ENCODE peak calls at places on chromosomes 4 and X, in ten cellular contexts. Z, L, A, J, H, W, P, C, K and D are unnamed samples.

GRCh38 chr4:173424899-173425805 is 26.2 kb upstream of the SCRG1 start:
- DNase-seq in Z (no peak), C (no peak), P (peak; percentile 80), W (no peak), L (no peak), J (peak; percentile 94), A (peak; percentile 73), K (no peak), H (peak; percentile 87), D (no peak)

GRCh38 chr4:176413171-176413570 is 93.4 kb downstream of the SPCS3 start:
- DNase-seq in Z (no peak), L (no peak), C (no peak), H (no peak), J (no peak), A (no peak), K (no peak), P (no peak), W (peak; percentile 48), D (no peak)

GRCh38 chr4:70564033-70564432 is 28.0 kb upstream of the AMBN start:
- DNase-seq in Z (no peak), A (no peak), L (no peak), W (no peak), H (no peak), J (no peak), C (no peak), K (no peak), P (no peak), D (no peak)

GRCh38 chr4:70640192-70640591 is 11.6 kb downstream of the ENAM start:
- DNase-seq in H (no peak), K (no peak), Z (no peak), W (no peak), C (no peak), P (no peak), A (no peak), J (no peak), L (no peak), D (no peak)

GRCh38 chr4:6393066-6393465 is 79.3 kb downstream of the PPP2R2C start:
- DNase-seq in W (no peak), J (no peak), C (no peak), L (no peak), P (no peak), A (no peak), Z (no peak), H (no peak), K (peak; percentile 14), D (no peak)

GRCh38 chrX:38754102-38754790 is 47.0 kb upstream of the MID1IP1 start:
- DNase-seq in H (peak; percentile 72), A (peak; percentile 73), Z (no peak), J (peak; percentile 66), K (no peak), P (no peak), L (peak; percentile 35), W (peak; percentile 13), C (peak; percentile 33), D (no peak)

GRCh38 chr4:114015444-114015899 is 36.0 kb upstream of the ARSJ start:
- DNase-seq in H (peak; percentile 100), A (peak; percentile 96), K (no peak), Z (no peak), L (peak; percentile 99), J (peak; percentile 99), W (no peak), C (no peak), P (no peak), D (no peak)

GRCh38 chr4:105277702-105278101 is 131.0 kb downstream of the TET2 start:
- DNase-seq in W (no peak), K (no peak), J (no peak), A (no peak), L (no peak), H (no peak), Z (no peak), P (no peak), C (no peak), D (no peak)

DNA sequence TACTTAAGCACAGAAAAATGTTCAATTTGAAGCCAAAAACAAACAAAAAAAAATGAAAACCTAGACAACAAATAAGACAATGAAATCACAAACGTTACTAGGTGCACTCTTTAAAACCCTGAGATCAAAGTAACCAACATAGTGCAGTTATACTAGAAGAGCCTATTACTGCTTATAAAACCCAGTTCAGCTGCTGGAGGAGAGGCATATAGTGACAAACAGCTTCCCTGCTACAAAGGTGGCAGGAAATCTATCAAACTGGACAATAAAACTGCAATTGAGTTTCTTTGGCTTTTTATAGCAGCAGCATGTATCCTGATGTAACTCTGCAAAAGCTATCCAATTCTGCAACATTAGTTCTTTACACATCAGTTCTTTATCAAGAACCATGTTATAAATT is 155.6 kb downstream of the LRBA start:
- DNase-seq in A (no peak), W (no peak), K (no peak), L (no peak), P (no peak), J (no peak), Z (no peak), C (no peak), H (no peak), D (no peak)
- TF ChIP-seq CTCF in A (no peak), W (no peak), K (no peak), L (no peak), P (no peak), J (no peak), Z (no peak), C (no peak), H (no peak), D (no peak)

DNA sequence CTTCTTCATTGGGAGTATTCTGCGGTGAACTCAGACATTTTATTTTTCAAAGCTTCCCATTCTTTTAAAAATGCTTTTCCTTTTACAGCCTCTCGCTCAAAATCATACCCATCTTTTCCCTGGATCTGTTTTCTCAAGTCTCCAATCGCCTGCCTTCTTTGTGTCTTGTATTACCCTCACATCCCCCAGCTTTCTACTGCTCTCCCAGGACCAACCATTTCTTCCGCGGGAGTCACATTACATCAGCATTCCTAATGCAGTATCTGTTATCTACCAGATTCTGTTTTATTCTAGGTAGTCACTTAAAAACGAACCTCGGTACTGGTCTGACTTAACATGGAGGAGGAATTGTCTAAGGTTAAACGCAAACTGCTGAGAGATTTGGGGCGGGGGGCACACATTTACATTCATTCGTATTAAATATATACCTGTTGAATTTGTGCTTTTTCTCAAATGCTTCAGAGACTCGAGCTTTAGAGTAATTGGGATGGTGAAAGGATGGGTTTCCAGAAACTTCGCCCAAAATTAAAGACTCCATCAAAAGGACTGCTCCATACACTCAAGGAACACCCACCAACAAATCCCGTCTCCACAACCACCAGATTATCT is 493 bp upstream of the UCHL1 start:
- DNase-seq in P (no peak), J (no peak), K (no peak), C (no peak), W (no peak), A (peak; percentile 76), Z (no peak), L (no peak), H (peak; percentile 36), D (no peak)
- TF ChIP-seq CTCF in P (no peak), J (no peak), K (no peak), C (no peak), W (no peak), A (no peak), Z (no peak), L (no peak), H (no peak), D (no peak)

GRCh38 chr4:185640809-185641675 is 105.7 kb upstream of the PDLIM3 start:
- DNase-seq in K (no peak), A (peak; percentile 94), J (peak; percentile 83), Z (no peak), W (peak; percentile 61), H (peak; percentile 89), P (no peak), L (peak; percentile 50), C (no peak), D (no peak)
- TF ChIP-seq CTCF in K (peak; percentile 44), A (peak; percentile 56), J (peak; percentile 45), Z (no peak), W (no peak), H (peak; percentile 36), P (peak; percentile 56), L (peak; percentile 51), C (peak; percentile 39), D (peak; percentile 62)

GRCh38 chrX:23403849-23404248 is 69.2 kb downstream of the PTCHD1 start:
- DNase-seq in J (no peak), L (no peak), H (peak; percentile 2), A (peak; percentile 5), Z (no peak), W (no peak), P (no peak), K (no peak), C (no peak), D (no peak)
- TF ChIP-seq CTCF in J (peak; percentile 26), L (peak; percentile 53), H (peak; percentile 29), A (peak; percentile 55), Z (no peak), W (no peak), P (no peak), K (no peak), C (no peak), D (no peak)

DNA sequence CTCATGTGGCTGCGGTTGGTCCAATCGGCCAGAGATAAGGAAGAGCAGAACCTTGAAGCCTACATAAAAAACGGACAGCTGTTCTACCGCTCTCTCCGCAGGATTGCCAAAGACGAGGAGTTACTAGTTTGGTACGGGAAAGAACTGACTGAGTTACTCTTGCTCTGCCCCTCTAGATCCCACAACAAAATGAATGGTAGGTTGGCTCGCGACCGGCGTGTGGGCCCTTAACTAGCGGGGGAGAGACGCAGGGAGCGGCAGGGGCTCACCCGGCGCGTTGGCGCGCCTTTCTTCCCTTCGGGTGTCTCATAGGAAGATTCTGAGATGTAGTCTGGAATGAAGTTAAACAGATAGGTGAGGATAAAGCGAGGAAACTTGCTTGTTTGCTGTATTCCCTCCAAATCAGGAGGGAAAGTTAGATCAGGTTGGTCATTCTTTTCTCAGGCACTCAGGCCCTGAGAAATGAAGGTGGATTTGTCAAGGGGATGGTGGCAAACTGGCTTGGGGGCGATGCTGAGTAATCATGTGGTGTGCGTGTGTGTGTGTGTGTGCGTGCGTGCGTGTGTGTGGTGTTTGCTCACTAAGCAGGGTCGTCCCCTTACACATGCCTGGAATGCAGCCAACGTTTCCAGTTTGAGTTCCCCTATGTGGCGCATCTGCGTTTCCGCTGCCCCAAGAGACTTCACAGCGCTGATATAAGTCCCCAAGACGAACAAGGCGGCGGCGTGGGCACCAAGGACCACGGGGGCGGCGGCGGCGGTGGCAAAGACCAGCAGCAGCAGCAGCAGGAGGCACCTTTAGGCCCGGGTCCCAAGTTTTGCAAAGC is 4.2 kb downstream of the PRDM8 start:
- DNase-seq in K (peak; percentile 59), H (peak; percentile 35), Z (no peak), L (no peak), A (peak; percentile 49), C (no peak), J (peak; percentile 55), P (peak; percentile 74), W (no peak), D (peak; percentile 62)
- TF ChIP-seq CTCF in K (no peak), H (no peak), Z (no peak), L (no peak), A (no peak), C (no peak), J (no peak), P (no peak), W (no peak), D (no peak)

GRCh38 chrX:116490091-116490490 is 27.3 kb upstream of the CT83 start:
- DNase-seq in P (no peak), W (no peak), Z (no peak), H (peak; percentile 2), J (peak; percentile 8), L (no peak), A (peak; percentile 4), K (no peak), C (no peak), D (no peak)
- TF ChIP-seq CTCF in P (peak; percentile 13), W (no peak), Z (no peak), H (peak; percentile 12), J (peak; percentile 39), L (peak; percentile 45), A (no peak), K (no peak), C (peak; percentile 20), D (no peak)